ENCODE peak calls at places on chromosome 20, in five cellular contexts. R is NB4, V is upper lobe of right lung, W is bronchial epithelial cell, K is GM23338. M is an unnamed sample.

GRCh38 chr20:63755933-63756647 is 16.5 kb downstream of the SLC2A4RG start:
- DNase-seq in R (no peak), V (no peak), W (no peak), K (no peak), M (no peak)

GRCh38 chr20:50506270-50506579 is 4.0 kb upstream of the PTPN1 start:
- DNase-seq in R (no peak), V (no peak), W (no peak), K (peak; percentile 40), M (no peak)

GRCh38 chr20:33995053-33995816 is 1.5 kb downstream of the RALY start:
- DNase-seq in R (peak; percentile 60), V (no peak), W (no peak), K (no peak), M (peak; percentile 9)

GRCh38 chr20:22789661-22790060 is 205.3 kb upstream of the FOXA2 start:
- DNase-seq in R (no peak), V (no peak), W (no peak), K (no peak), M (no peak)

GRCh38 chr20:57224641-57225138 is 41.8 kb downstream of the BMP7 start:
- DNase-seq in R (no peak), V (no peak), W (no peak), K (no peak), M (no peak)

GRCh38 chr20:24694727-24695528 is 225.5 kb downstream of the SYNDIG1 start:
- DNase-seq in R (no peak), V (peak; percentile 54), W (no peak), K (no peak), M (no peak)

GRCh38 chr20:34143951-34144350 is 31.9 kb upstream of the EIF2S2 start:
- DNase-seq in R (no peak), V (no peak), W (no peak), K (no peak), M (no peak)

GRCh38 chr20:49700411-49701185 is 13.1 kb downstream of the B4GALT5 start:
- DNase-seq in R (peak; percentile 81), V (no peak), W (peak; percentile 85), K (no peak), M (peak; percentile 80)

GRCh38 chr20:62501801-62502495 is 26.2 kb upstream of the GATA5 start:
- DNase-seq in R (peak; percentile 72), V (no peak), W (peak; percentile 81), K (no peak), M (peak; percentile 86)

GRCh38 chr20:38842558-38842981 is 37.1 kb downstream of the PPP1R16B start:
- DNase-seq in R (peak; percentile 30), V (no peak), W (no peak), K (peak; percentile 34), M (no peak)

GRCh38 chr20:57441510-57442154 is 50.4 kb downstream of the RBM38 start:
- DNase-seq in R (no peak), V (no peak), W (no peak), K (no peak), M (no peak)

GRCh38 chr20:45392733-45393132 is 14.6 kb upstream of the TP53TG5 start:
- DNase-seq in R (peak; percentile 74), V (no peak), W (no peak), K (peak; percentile 44), M (no peak)

GRCh38 chr20:25407311-25408169 is at the start of gene GINS1:
- DNase-seq in R (peak; percentile 96), V (peak; percentile 92), W (peak; percentile 80), K (peak; percentile 99), M (peak; percentile 89)

GRCh38 chr20:44738779-44739477 is 6.7 kb upstream of the KCNK15 start:
- DNase-seq in R (peak; percentile 74), V (no peak), W (peak; percentile 83), K (peak; percentile 93), M (peak; percentile 79)

GRCh38 chr20:14406495-14406894 is 69.1 kb upstream of the FLRT3 start:
- DNase-seq in R (no peak), V (no peak), W (peak; percentile 93), K (no peak), M (peak; percentile 86)

GRCh38 chr20:62741191-62741676 is 32.6 kb downstream of the NTSR1 start:
- DNase-seq in R (peak; percentile 36), V (peak; percentile 51), W (no peak), K (peak; percentile 73), M (no peak)

GRCh38 chr20:57655812-57656161 is 35.6 kb upstream of the ZBP1 start:
- DNase-seq in R (no peak), V (peak; percentile 39), W (no peak), K (no peak), M (no peak)

GRCh38 chr20:50848846-50849673 is 54.2 kb downstream of the BCAS4 start:
- DNase-seq in R (no peak), V (no peak), W (no peak), K (no peak), M (no peak)

GRCh38 chr20:59123677-59124060 is 40.0 kb upstream of the ZNF831 start:
- DNase-seq in R (no peak), V (no peak), W (no peak), K (no peak), M (no peak)

GRCh38 chr20:13486694-13487093 is 152.0 kb downstream of the TASP1 start:
- DNase-seq in R (no peak), V (no peak), W (no peak), K (no peak), M (no peak)

GRCh38 chr20:25510202-25510601 is 75.1 kb downstream of the NINL start:
- DNase-seq in R (no peak), V (no peak), W (no peak), K (no peak), M (no peak)

GRCh38 chr20:24502184-24502583 is 32.8 kb downstream of the SYNDIG1 start:
- DNase-seq in R (no peak), V (no peak), W (peak; percentile 25), K (no peak), M (peak; percentile 50)

GRCh38 chr20:37386505-37387201 is 40.7 kb downstream of the SRC start:
- DNase-seq in R (no peak), V (peak; percentile 57), W (no peak), K (no peak), M (no peak)

GRCh38 chr20:62151225-62151624 is 7.7 kb downstream of the SS18L1 start:
- DNase-seq in R (no peak), V (no peak), W (no peak), K (no peak), M (no peak)

GRCh38 chr20:52490715-52491430 is 299.3 kb upstream of the ZFP64 start:
- DNase-seq in R (no peak), V (no peak), W (peak; percentile 96), K (no peak), M (peak; percentile 94)

GRCh38 chr20:25084616-25085187 is 2.8 kb upstream of the VSX1 start:
- DNase-seq in R (no peak), V (no peak), W (no peak), K (peak; percentile 72), M (no peak)

GRCh38 chr20:48818481-48818987 is 9.3 kb downstream of the PREX1 start:
- DNase-seq in R (no peak), V (no peak), W (no peak), K (peak; percentile 43), M (no peak)

GRCh38 chr20:17874271-17875105 is 94.1 kb downstream of the SNX5 start:
- DNase-seq in R (no peak), V (no peak), W (no peak), K (no peak), M (no peak)

GRCh38 chr20:3167738-3168078 is 5.6 kb downstream of the LZTS3 start:
- DNase-seq in R (no peak), V (no peak), W (no peak), K (peak; percentile 47), M (no peak)
- H3K4me3 ChIP-seq in R (no peak overlapping the region), V (peak overlapping the region; percentile 42), W (peak overlapping the region; percentile 30), K (peak overlapping the region; percentile 62), M (peak overlapping the region; percentile 30)

GRCh38 chr20:3767434-3768341 is at the start of gene ADISSP:
- DNase-seq in R (no peak), V (peak; percentile 100), W (peak; percentile 90), K (peak; percentile 99), M (peak; percentile 99)
- TF ChIP-seq CTCF in R (peak; percentile 19), V (no peak), W (no peak), K (peak; percentile 32), M (no peak)

DNA sequence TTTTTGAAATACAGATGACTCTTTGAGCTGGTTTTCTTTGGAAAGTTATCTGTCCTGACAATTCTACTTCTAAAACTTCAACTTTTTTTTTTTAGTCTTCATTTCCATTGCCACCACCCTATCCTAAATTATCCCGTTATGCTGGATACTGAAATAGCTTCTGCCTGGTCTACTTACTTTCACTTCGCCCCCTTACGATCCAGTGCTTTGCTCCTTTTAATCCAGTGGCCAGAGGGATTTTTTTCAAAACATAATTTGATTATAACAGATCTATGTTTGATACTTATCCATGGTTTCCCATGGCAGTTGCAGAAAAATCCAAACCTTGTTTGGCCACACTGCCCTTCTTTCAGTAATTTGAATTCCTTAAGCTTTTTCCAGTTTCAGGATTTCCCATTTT is 27.4 kb downstream of the ASXL1 start:
- DNase-seq in R (no peak), V (no peak), W (no peak), K (no peak), M (no peak)
- H3K4me3 ChIP-seq in R (no peak overlapping the region), V (no peak overlapping the region), W (no peak overlapping the region), K (no peak overlapping the region), M (no peak overlapping the region)

DNA sequence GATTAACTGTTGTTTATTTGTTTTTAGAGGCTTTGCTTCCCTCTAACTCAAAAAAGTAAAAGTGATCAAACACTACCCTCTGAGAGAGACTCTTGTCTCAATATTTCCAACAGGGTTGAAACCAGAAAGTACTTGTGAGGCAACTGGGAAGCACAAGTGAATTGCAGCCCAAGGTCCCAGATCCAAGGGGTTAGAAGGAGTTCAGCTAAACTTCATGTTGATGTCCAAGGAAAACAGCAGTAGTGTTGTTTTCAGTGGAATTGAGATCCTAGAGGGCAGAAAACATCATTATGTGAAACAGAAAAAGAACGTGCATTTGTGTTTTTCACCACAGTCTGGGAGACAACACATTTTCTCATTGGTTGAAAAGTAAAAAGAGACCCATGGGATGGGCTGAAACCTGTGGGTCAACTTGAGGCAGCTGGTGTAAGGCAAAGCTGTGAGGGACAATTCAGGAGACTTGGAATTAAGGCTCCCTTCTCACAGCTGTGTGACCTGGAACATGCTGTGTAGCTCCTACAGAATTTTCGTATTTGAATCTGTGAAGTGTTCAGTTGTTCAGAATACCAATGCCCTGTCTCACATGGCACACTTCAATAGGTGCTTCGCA is 508.2 kb downstream of the BMP2 start:
- DNase-seq in R (no peak), V (no peak), W (no peak), K (no peak), M (no peak)
- TF ChIP-seq CTCF in R (no peak), V (no peak), W (no peak), K (no peak), M (no peak)

GRCh38 chr20:10217517-10218410 is 866 bp upstream of the SNAP25 start:
- DNase-seq in R (peak; percentile 11), V (no peak), W (peak; percentile 75), K (peak; percentile 84), M (peak; percentile 63)
- H3K4me3 ChIP-seq in R (no peak overlapping the region), V (peak overlapping the region; percentile 19), W (peak overlapping the region; percentile 34), K (peak overlapping the region; percentile 93), M (peak overlapping the region; percentile 6)

GRCh38 chr20:8829232-8829631 is 239.7 kb upstream of the PLCB4 start:
- DNase-seq in R (no peak), V (no peak), W (no peak), K (peak; percentile 25), M (no peak)
- TF ChIP-seq CTCF in R (peak; percentile 19), V (peak; percentile 16), W (no peak), K (peak; percentile 32), M (no peak)

M was measured in epithelial cell of esophagus.